ENCODE peak calls at places on chromosome 13, in six cellular contexts. A is tibial artery, S is Caki2, L is PC-9, I is H7, K is cardiac muscle cell. H is an unnamed sample.

GRCh38 chr13:47790755-47791154 is 210.3 kb downstream of the SUCLA2 start:
- DNase-seq in A (no peak), S (no peak), L (no peak), I (no peak), K (no peak), H (no peak)

GRCh38 chr13:23175920-23176319 is 4.9 kb upstream of the SGCG start:
- DNase-seq in A (no peak), S (no peak), L (no peak), I (no peak), K (peak; percentile 10), H (no peak)

GRCh38 chr13:24630121-24630520 is 50.1 kb upstream of the ATP12A start:
- DNase-seq in A (no peak), S (no peak), L (no peak), I (no peak), K (no peak), H (no peak)

GRCh38 chr13:109568273-109568900 is 218.0 kb downstream of the IRS2 start:
- DNase-seq in A (no peak), S (no peak), L (no peak), I (no peak), K (no peak), H (no peak)

GRCh38 chr13:109211616-109212015 is 574.8 kb downstream of the IRS2 start:
- DNase-seq in A (no peak), S (no peak), L (peak; percentile 95), I (no peak), K (no peak), H (no peak)

GRCh38 chr13:88622362-88622973 is 951.3 kb downstream of the SLITRK5 start:
- DNase-seq in A (no peak), S (no peak), L (no peak), I (no peak), K (no peak), H (no peak)

GRCh38 chr13:25738342-25738771 is 313.5 kb downstream of the SHISA2 start:
- DNase-seq in A (no peak), S (no peak), L (no peak), I (no peak), K (peak; percentile 62), H (no peak)

GRCh38 chr13:40503966-40504591 is 162.4 kb downstream of the FOXO1 start:
- DNase-seq in A (peak; percentile 76), S (peak; percentile 88), L (peak; percentile 42), I (no peak), K (peak; percentile 91), H (no peak)

H was measured in NCI-H774.